ENCODE peak calls at places on chromosomes 7 and 10, in four cellular contexts. U is GM23248, P is ovary, C is body of pancreas. J is an unnamed sample.

GRCh38 chr10:85862771-85863170 is 503.8 kb downstream of the GRID1 start:
- DNase-seq in U (no peak), P (no peak), C (no peak), J (peak; percentile 60)

GRCh38 chr10:46006219-46006618 is 24.2 kb downstream of the NCOA4 start:
- DNase-seq in U (peak; percentile 88), P (no peak), C (no peak), J (no peak)

GRCh38 chr10:124048371-124049290 is 44.8 kb downstream of the CHST15 start:
- DNase-seq in U (no peak), P (no peak), C (no peak), J (no peak)

GRCh38 chr10:75935650-75936400 is 504.4 kb downstream of the LRMDA start:
- DNase-seq in U (no peak), P (no peak), C (no peak), J (peak; percentile 10)

GRCh38 chr7:82263880-82264751 is 179.5 kb downstream of the CACNA2D1 start:
- DNase-seq in U (no peak), P (no peak), C (no peak), J (no peak)

GRCh38 chr7:25098096-25099046 is 26.7 kb downstream of the CYCS start:
- DNase-seq in U (peak; percentile 88), P (peak; percentile 46), C (peak; percentile 65), J (peak; percentile 80)

GRCh38 chr7:20784311-20785210 is 2.1 kb downstream of the SP8 start:
- DNase-seq in U (peak; percentile 46), P (no peak), C (no peak), J (peak; percentile 89)

GRCh38 chr10:99777918-99778716 is 4.3 kb upstream of the ABCC2 start:
- DNase-seq in U (no peak), P (no peak), C (no peak), J (peak; percentile 53)

GRCh38 chr10:15879663-15880062 is 19.4 kb upstream of the MINDY3 start:
- DNase-seq in U (no peak), P (no peak), C (no peak), J (peak; percentile 51)

GRCh38 chr10:27448926-27449325 is 55.2 kb upstream of the RAB18 start:
- DNase-seq in U (peak; percentile 82), P (no peak), C (no peak), J (peak; percentile 92)

GRCh38 chr10:96681493-96681892 is 38.8 kb downstream of the PIK3AP1 start:
- DNase-seq in U (no peak), P (no peak), C (no peak), J (no peak)

GRCh38 chr10:104127411-104127810 is 5.4 kb downstream of the SFR1 start:
- DNase-seq in U (no peak), P (no peak), C (peak; percentile 12), J (peak; percentile 78)

GRCh38 chr7:139502226-139502625 is 18.8 kb upstream of the KLRG2 start:
- DNase-seq in U (no peak), P (no peak), C (no peak), J (no peak)

GRCh38 chr10:72886596-72887522 is 6.7 kb upstream of the OIT3 start:
- DNase-seq in U (no peak), P (no peak), C (no peak), J (no peak)

GRCh38 chr10:22365644-22366565 is 20.6 kb downstream of the SPAG6 start:
- DNase-seq in U (peak; percentile 50), P (no peak), C (no peak), J (no peak)

GRCh38 chr7:28292826-28293528 is 112.4 kb upstream of the JAZF1 start:
- DNase-seq in U (no peak), P (no peak), C (no peak), J (no peak)

GRCh38 chr10:102729090-102730026 is 14.4 kb upstream of the WBP1L start:
- DNase-seq in U (peak; percentile 90), P (peak; percentile 93), C (peak; percentile 87), J (peak; percentile 86)

GRCh38 chr10:108496131-108496530 is 1331.6 kb upstream of the SORCS1 start:
- DNase-seq in U (peak; percentile 73), P (no peak), C (no peak), J (no peak)

GRCh38 chr10:99711129-99711719 is 20.7 kb downstream of the COX15 start:
- DNase-seq in U (peak; percentile 87), P (peak; percentile 28), C (peak; percentile 28), J (peak; percentile 59)

GRCh38 chr10:62818426-62819011 is 2.4 kb upstream of the EGR2 start:
- DNase-seq in U (peak; percentile 51), P (peak; percentile 45), C (peak; percentile 48), J (peak; percentile 54)

GRCh38 chr7:7178906-7179305 is 3.4 kb upstream of the C1GALT1 start:
- DNase-seq in U (peak; percentile 35), P (no peak), C (no peak), J (no peak)

GRCh38 chr7:108000875-108001758 is 1.8 kb downstream of the LAMB1 start:
- DNase-seq in U (peak; percentile 63), P (peak; percentile 30), C (peak; percentile 50), J (peak; percentile 91)

GRCh38 chr7:30770936-30771858 is at the start of gene MINDY4:
- DNase-seq in U (peak; percentile 85), P (peak; percentile 87), C (peak; percentile 84), J (peak; percentile 90)

GRCh38 chr7:127514499-127514898 is 70.9 kb downstream of the GCC1 start:
- DNase-seq in U (peak; percentile 54), P (no peak), C (no peak), J (peak; percentile 42)

GRCh38 chr10:22087365-22087738 is 83.8 kb upstream of the DNAJC1 start:
- DNase-seq in U (no peak), P (no peak), C (no peak), J (no peak)

GRCh38 chr7:134448359-134449229 is 10.3 kb downstream of the AKR1B1 start:
- DNase-seq in U (peak; percentile 95), P (no peak), C (no peak), J (peak; percentile 39)

GRCh38 chr7:134446923-134447322 is 12.0 kb downstream of the AKR1B1 start:
- DNase-seq in U (no peak), P (no peak), C (no peak), J (no peak)

GRCh38 chr7:134449596-134450194 is 9.2 kb downstream of the AKR1B1 start:
- DNase-seq in U (peak; percentile 74), P (no peak), C (no peak), J (no peak)

GRCh38 chr7:134446446-134446845 is 12.5 kb downstream of the AKR1B1 start:
- DNase-seq in U (no peak), P (no peak), C (no peak), J (no peak)

GRCh38 chr7:134447383-134447782 is 11.5 kb downstream of the AKR1B1 start:
- DNase-seq in U (no peak), P (no peak), C (no peak), J (no peak)
- H3K36me3 ChIP-seq in U (peaks cover 29% of the 10 kb centered on the region), P (no peaks in the 10 kb centered on the region), C (no peaks in the 10 kb centered on the region), J (peaks cover 12% of the 10 kb centered on the region)

GRCh38 chr7:33089142-33089541 is 20.1 kb downstream of the RP9 start:
- DNase-seq in U (no peak), P (no peak), C (no peak), J (no peak)

GRCh38 chr7:33087858-33088257 is 21.3 kb downstream of the RP9 start:
- DNase-seq in U (no peak), P (no peak), C (no peak), J (no peak)

GRCh38 chr7:33091111-33091531 is 18.1 kb downstream of the RP9 start:
- DNase-seq in U (peak; percentile 7), P (no peak), C (no peak), J (no peak)

GRCh38 chr7:33091641-33092191 is 17.5 kb downstream of the RP9 start:
- DNase-seq in U (no peak), P (no peak), C (no peak), J (no peak)

DNA sequence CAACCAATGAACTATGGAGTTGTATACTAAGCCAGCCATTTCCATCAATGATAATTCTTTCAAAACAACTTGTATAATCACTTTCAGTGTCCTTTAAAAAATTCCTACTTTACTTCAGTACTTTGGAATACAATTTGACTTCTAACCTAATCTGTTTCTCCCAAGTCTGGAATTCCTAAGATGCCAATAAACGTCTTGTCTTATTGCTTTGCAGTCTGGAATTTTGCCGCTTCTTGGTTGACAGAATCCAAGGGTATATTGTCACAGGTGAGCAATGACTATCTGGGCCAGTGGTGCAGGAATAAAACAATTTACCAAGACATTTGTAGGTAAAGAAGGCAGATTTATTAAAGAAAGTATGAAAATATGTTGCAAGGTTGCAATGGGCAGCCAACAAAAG is 21.8 kb downstream of the RP9 start:
- DNase-seq in U (no peak), P (no peak), C (no peak), J (no peak)
- H3K4me1 ChIP-seq in U (no peaks in the 10 kb centered on the region), P (no peaks in the 10 kb centered on the region), C (no peaks in the 10 kb centered on the region), J (no peaks in the 10 kb centered on the region)

GRCh38 chr7:45726883-45727282 is 146.0 kb downstream of the CCDC201 start:
- DNase-seq in U (no peak), P (no peak), C (no peak), J (no peak)
- H3K36me3 ChIP-seq in U (peaks cover 47% of the 10 kb centered on the region), P (no peaks in the 10 kb centered on the region), C (peaks cover 16% of the 10 kb centered on the region), J (peaks cover 2% of the 10 kb centered on the region)

DNA sequence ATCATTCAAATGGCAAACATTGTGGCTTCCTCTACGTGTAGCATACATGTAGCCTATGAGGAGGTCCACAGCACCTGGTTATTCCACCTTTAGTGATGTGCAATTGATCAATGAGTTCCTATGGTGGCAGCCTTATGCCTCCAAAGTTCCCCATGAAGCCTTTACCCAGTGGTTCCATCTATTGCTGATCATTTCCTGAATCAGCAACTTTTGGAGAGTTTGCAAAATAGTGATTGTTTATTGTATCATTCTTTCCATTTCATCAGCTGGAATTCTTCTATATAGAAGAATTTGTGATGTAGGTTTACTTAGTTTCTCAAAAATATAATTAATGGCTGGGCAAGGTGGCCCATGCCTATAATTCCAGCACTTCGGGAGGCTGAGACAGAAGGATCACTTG is 380.2 kb upstream of the MKI67 start:
- DNase-seq in U (no peak), P (no peak), C (no peak), J (no peak)
- H3K4me1 ChIP-seq in U (no peaks in the 10 kb centered on the region), P (no peaks in the 10 kb centered on the region), C (no peaks in the 10 kb centered on the region), J (no peaks in the 10 kb centered on the region)

GRCh38 chr7:11934766-11935165 is 102.8 kb upstream of the THSD7A start:
- DNase-seq in U (no peak), P (no peak), C (no peak), J (no peak)
- H3K36me3 ChIP-seq in U (no peaks in the 10 kb centered on the region), P (no peaks in the 10 kb centered on the region), C (no peaks in the 10 kb centered on the region), J (no peaks in the 10 kb centered on the region)

GRCh38 chr10:80462986-80463741 is 9.1 kb downstream of the TSPAN14 start:
- DNase-seq in U (peak; percentile 73), P (no peak), C (no peak), J (no peak)

GRCh38 chr10:80463868-80464267 is 9.8 kb downstream of the TSPAN14 start:
- DNase-seq in U (no peak), P (no peak), C (no peak), J (no peak)

GRCh38 chr10:80465839-80466590 is 11.9 kb downstream of the TSPAN14 start:
- DNase-seq in U (no peak), P (no peak), C (no peak), J (no peak)

GRCh38 chr10:80466724-80467326 is 12.7 kb downstream of the TSPAN14 start:
- DNase-seq in U (no peak), P (no peak), C (no peak), J (no peak)

GRCh38 chr10:80464557-80465466 is 10.7 kb downstream of the TSPAN14 start:
- DNase-seq in U (peak; percentile 63), P (peak; percentile 64), C (peak; percentile 71), J (peak; percentile 92)
- H3K4me1 ChIP-seq in U (peaks cover 50% of the 10 kb centered on the region), P (peaks cover 48% of the 10 kb centered on the region), C (peaks cover 99% of the 10 kb centered on the region), J (peaks cover 41% of the 10 kb centered on the region)

DNA sequence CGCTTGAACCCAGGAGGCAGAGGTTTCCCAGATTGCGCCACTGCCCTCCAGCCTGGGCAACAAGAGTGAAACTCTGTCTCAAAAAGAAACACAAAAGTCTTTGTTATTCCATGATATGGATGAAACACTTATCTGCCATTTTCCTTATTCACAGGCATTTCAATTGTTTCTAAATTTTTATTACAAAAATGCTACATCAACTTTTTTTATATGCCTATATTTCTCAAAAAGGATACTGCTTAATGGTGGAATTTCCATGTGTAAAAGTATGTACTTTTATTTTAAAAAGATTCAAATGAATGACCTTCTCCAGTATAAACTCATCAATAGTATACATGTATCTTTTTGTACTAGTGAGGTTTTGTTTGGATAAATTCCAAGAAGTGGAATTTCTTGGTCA is 41.9 kb upstream of the STMP1 start:
- DNase-seq in U (peak; percentile 9), P (no peak), C (no peak), J (no peak)
- H3K36me3 ChIP-seq in U (peaks cover 18% of the 10 kb centered on the region), P (no peaks in the 10 kb centered on the region), C (no peaks in the 10 kb centered on the region), J (peaks cover 5% of the 10 kb centered on the region)

J was measured in mesendoderm.